ENCODE peak calls at places on chromosomes 3 and 15, in ten cellular contexts. One of them, this sample, is unnamed. For H3K27me3 and H3K4me1, the result is how much of the 10 kb centered on the place peaks cover.

GRCh38 chr15:95645791-95646338 is 684.6 kb upstream of the NR2F2 start:
- DNase-seq in psoas muscle: no peak
- DNase-seq in lower lobe of right lung: no peak
- DNase-seq in stomach: no peak
- DNase-seq in NT2/D1: no peak
- DNase-seq in neural progenitor cell: no peak
- DNase-seq in aorta: no peak
- DNase-seq in K562: peak
- DNase-seq in body of pancreas: no peak
- DNase-seq in SJSA1: no peak
- DNase-seq in this sample: no peak

GRCh38 chr3:140177943-140178342 is 243.0 kb downstream of the CLSTN2 start:
- DNase-seq in psoas muscle: no peak
- DNase-seq in lower lobe of right lung: no peak
- DNase-seq in stomach: no peak
- DNase-seq in NT2/D1: no peak
- DNase-seq in neural progenitor cell: no peak
- DNase-seq in aorta: no peak
- DNase-seq in K562: no peak
- DNase-seq in body of pancreas: no peak
- DNase-seq in SJSA1: no peak
- DNase-seq in this sample: no peak

GRCh38 chr3:176566757-176567156 is 630.5 kb downstream of the TBL1XR1 start:
- DNase-seq in psoas muscle: no peak
- DNase-seq in lower lobe of right lung: no peak
- DNase-seq in stomach: no peak
- DNase-seq in NT2/D1: no peak
- DNase-seq in neural progenitor cell: no peak
- DNase-seq in aorta: no peak
- DNase-seq in K562: no peak
- DNase-seq in body of pancreas: no peak
- DNase-seq in SJSA1: no peak
- DNase-seq in this sample: no peak

GRCh38 chr3:47803478-47804025 is 614 bp downstream of the DHX30 start:
- DNase-seq in psoas muscle: no peak
- DNase-seq in lower lobe of right lung: no peak
- DNase-seq in stomach: no peak
- DNase-seq in NT2/D1: no peak
- DNase-seq in neural progenitor cell: no peak
- DNase-seq in aorta: no peak
- DNase-seq in K562: no peak
- DNase-seq in body of pancreas: no peak
- DNase-seq in SJSA1: no peak
- DNase-seq in this sample: no peak

GRCh38 chr3:183332487-183332886 is 79.4 kb downstream of the B3GNT5 start:
- DNase-seq in psoas muscle: no peak
- DNase-seq in lower lobe of right lung: no peak
- DNase-seq in stomach: no peak
- DNase-seq in NT2/D1: no peak
- DNase-seq in neural progenitor cell: no peak
- DNase-seq in aorta: no peak
- DNase-seq in K562: no peak
- DNase-seq in body of pancreas: no peak
- DNase-seq in SJSA1: no peak
- DNase-seq in this sample: no peak

GRCh38 chr3:13546667-13547171 is 2.2 kb upstream of the FBLN2 start:
- DNase-seq in psoas muscle: peak
- DNase-seq in lower lobe of right lung: no peak
- DNase-seq in stomach: no peak
- DNase-seq in NT2/D1: peak
- DNase-seq in neural progenitor cell: peak
- DNase-seq in aorta: no peak
- DNase-seq in K562: peak
- DNase-seq in body of pancreas: no peak
- DNase-seq in SJSA1: no peak
- DNase-seq in this sample: no peak

GRCh38 chr3:38985981-38986380 is 65.8 kb downstream of the SCN11A start:
- DNase-seq in psoas muscle: no peak
- DNase-seq in lower lobe of right lung: peak
- DNase-seq in stomach: no peak
- DNase-seq in NT2/D1: no peak
- DNase-seq in neural progenitor cell: no peak
- DNase-seq in aorta: peak
- DNase-seq in K562: no peak
- DNase-seq in body of pancreas: no peak
- DNase-seq in SJSA1: no peak
- DNase-seq in this sample: no peak

GRCh38 chr3:39808467-39809180 is 785 bp upstream of the MYRIP start:
- DNase-seq in psoas muscle: no peak
- DNase-seq in lower lobe of right lung: no peak
- DNase-seq in stomach: peak
- DNase-seq in NT2/D1: no peak
- DNase-seq in neural progenitor cell: peak
- DNase-seq in aorta: no peak
- DNase-seq in K562: no peak
- DNase-seq in body of pancreas: peak
- DNase-seq in SJSA1: no peak
- DNase-seq in this sample: no peak

GRCh38 chr15:81315452-81316203 is 8.3 kb downstream of the STARD5 start:
- DNase-seq in psoas muscle: no peak
- DNase-seq in lower lobe of right lung: no peak
- DNase-seq in stomach: no peak
- DNase-seq in NT2/D1: no peak
- DNase-seq in neural progenitor cell: no peak
- DNase-seq in aorta: peak
- DNase-seq in K562: no peak
- DNase-seq in body of pancreas: no peak
- DNase-seq in SJSA1: no peak
- DNase-seq in this sample: no peak

GRCh38 chr3:48456466-48456865 is 9.9 kb downstream of the ATRIP start:
- DNase-seq in psoas muscle: no peak
- DNase-seq in lower lobe of right lung: no peak
- DNase-seq in stomach: no peak
- DNase-seq in NT2/D1: no peak
- DNase-seq in neural progenitor cell: no peak
- DNase-seq in aorta: peak
- DNase-seq in K562: no peak
- DNase-seq in body of pancreas: no peak
- DNase-seq in SJSA1: no peak
- DNase-seq in this sample: no peak

GRCh38 chr3:135895106-135895733 is 70.3 kb upstream of the PPP2R3A start:
- DNase-seq in psoas muscle: peak
- DNase-seq in lower lobe of right lung: peak
- DNase-seq in stomach: peak
- DNase-seq in NT2/D1: peak
- DNase-seq in neural progenitor cell: peak
- DNase-seq in aorta: peak
- DNase-seq in K562: peak
- DNase-seq in body of pancreas: peak
- DNase-seq in SJSA1: peak
- DNase-seq in this sample: peak

GRCh38 chr15:46309914-46310313 is 675.1 kb downstream of the SQOR start:
- DNase-seq in psoas muscle: no peak
- DNase-seq in lower lobe of right lung: no peak
- DNase-seq in stomach: no peak
- DNase-seq in NT2/D1: peak
- DNase-seq in neural progenitor cell: peak
- DNase-seq in aorta: no peak
- DNase-seq in K562: no peak
- DNase-seq in body of pancreas: no peak
- DNase-seq in SJSA1: no peak
- DNase-seq in this sample: no peak

GRCh38 chr3:24155291-24155690 is 210.2 kb downstream of the NR1D2 start:
- DNase-seq in psoas muscle: no peak
- DNase-seq in lower lobe of right lung: no peak
- DNase-seq in stomach: no peak
- DNase-seq in NT2/D1: no peak
- DNase-seq in neural progenitor cell: no peak
- DNase-seq in aorta: no peak
- DNase-seq in K562: no peak
- DNase-seq in body of pancreas: no peak
- DNase-seq in SJSA1: no peak
- DNase-seq in this sample: no peak

GRCh38 chr3:27535809-27536392 is 51.7 kb upstream of the SLC4A7 start:
- DNase-seq in psoas muscle: no peak
- DNase-seq in lower lobe of right lung: no peak
- DNase-seq in stomach: no peak
- DNase-seq in NT2/D1: no peak
- DNase-seq in neural progenitor cell: no peak
- DNase-seq in aorta: no peak
- DNase-seq in K562: no peak
- DNase-seq in body of pancreas: no peak
- DNase-seq in SJSA1: peak
- DNase-seq in this sample: no peak

GRCh38 chr15:93044301-93045190 is 44.5 kb downstream of the RGMA start:
- DNase-seq in psoas muscle: peak
- DNase-seq in lower lobe of right lung: peak
- DNase-seq in stomach: no peak
- DNase-seq in NT2/D1: no peak
- DNase-seq in neural progenitor cell: no peak
- DNase-seq in aorta: peak
- DNase-seq in K562: no peak
- DNase-seq in body of pancreas: no peak
- DNase-seq in SJSA1: no peak
- DNase-seq in this sample: no peak

GRCh38 chr3:44509393-44509921 is 32.0 kb upstream of the ZNF445 start:
- DNase-seq in psoas muscle: no peak
- DNase-seq in lower lobe of right lung: no peak
- DNase-seq in stomach: no peak
- DNase-seq in NT2/D1: no peak
- DNase-seq in neural progenitor cell: peak
- DNase-seq in aorta: no peak
- DNase-seq in K562: peak
- DNase-seq in body of pancreas: no peak
- DNase-seq in SJSA1: no peak
- DNase-seq in this sample: no peak

GRCh38 chr15:39888809-39889208 is 31.3 kb downstream of the GPR176 start:
- DNase-seq in psoas muscle: no peak
- DNase-seq in lower lobe of right lung: no peak
- DNase-seq in stomach: no peak
- DNase-seq in NT2/D1: no peak
- DNase-seq in neural progenitor cell: no peak
- DNase-seq in aorta: no peak
- DNase-seq in K562: no peak
- DNase-seq in body of pancreas: no peak
- DNase-seq in SJSA1: no peak
- DNase-seq in this sample: no peak

GRCh38 chr3:107894998-107895397 is 195.8 kb downstream of the CD47 start:
- DNase-seq in psoas muscle: no peak
- DNase-seq in lower lobe of right lung: no peak
- DNase-seq in stomach: no peak
- DNase-seq in NT2/D1: no peak
- DNase-seq in neural progenitor cell: no peak
- DNase-seq in aorta: no peak
- DNase-seq in K562: peak
- DNase-seq in body of pancreas: no peak
- DNase-seq in SJSA1: no peak
- DNase-seq in this sample: no peak

DNA sequence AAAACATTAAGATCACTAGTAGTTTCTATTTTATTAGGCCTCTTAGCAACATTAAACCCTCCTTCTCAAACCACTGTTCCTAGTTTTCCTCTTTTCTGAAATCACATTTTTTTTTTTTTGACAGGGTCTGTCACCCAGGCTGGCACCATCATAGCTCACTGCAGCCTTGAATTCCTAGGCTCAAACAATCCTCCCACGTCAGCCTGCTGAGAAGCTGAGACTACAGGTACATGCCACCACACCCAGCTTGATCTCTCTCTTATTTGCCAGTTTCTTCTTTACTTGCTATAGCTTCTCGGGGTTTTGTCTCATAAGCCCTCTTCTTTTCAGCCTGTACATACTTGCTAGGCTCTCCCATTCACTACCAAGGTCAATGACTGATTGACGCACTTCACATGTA is 28.0 kb downstream of the SENP8 start:
- DNase-seq in psoas muscle: no peak
- DNase-seq in lower lobe of right lung: no peak
- DNase-seq in stomach: no peak
- DNase-seq in NT2/D1: no peak
- DNase-seq in neural progenitor cell: no peak
- DNase-seq in aorta: no peak
- DNase-seq in K562: no peak
- DNase-seq in body of pancreas: no peak
- DNase-seq in SJSA1: no peak
- DNase-seq in this sample: no peak
- H3K27me3 ChIP-seq in psoas muscle: under half
- H3K27me3 ChIP-seq in lower lobe of right lung: under half
- H3K27me3 ChIP-seq in stomach: under half
- H3K27me3 ChIP-seq in NT2/D1: under half
- H3K27me3 ChIP-seq in neural progenitor cell: under half
- H3K27me3 ChIP-seq in aorta: under half
- H3K27me3 ChIP-seq in K562: under half
- H3K27me3 ChIP-seq in body of pancreas: under half
- H3K27me3 ChIP-seq in SJSA1: under half
- H3K27me3 ChIP-seq in this sample: under half

GRCh38 chr3:113232367-113232766 is 21.0 kb downstream of the BOC start:
- DNase-seq in psoas muscle: no peak
- DNase-seq in lower lobe of right lung: no peak
- DNase-seq in stomach: no peak
- DNase-seq in NT2/D1: no peak
- DNase-seq in neural progenitor cell: no peak
- DNase-seq in aorta: no peak
- DNase-seq in K562: no peak
- DNase-seq in body of pancreas: no peak
- DNase-seq in SJSA1: no peak
- DNase-seq in this sample: no peak
- H3K4me1 ChIP-seq in psoas muscle: under half
- H3K4me1 ChIP-seq in lower lobe of right lung: under half
- H3K4me1 ChIP-seq in stomach: under half
- H3K4me1 ChIP-seq in NT2/D1: under half
- H3K4me1 ChIP-seq in neural progenitor cell: half or more
- H3K4me1 ChIP-seq in aorta: under half
- H3K4me1 ChIP-seq in K562: under half
- H3K4me1 ChIP-seq in body of pancreas: under half
- H3K4me1 ChIP-seq in SJSA1: under half
- H3K4me1 ChIP-seq in this sample: under half

GRCh38 chr15:25177955-25178801 is 223.4 kb downstream of the SNRPN start:
- DNase-seq in psoas muscle: peak
- DNase-seq in lower lobe of right lung: peak
- DNase-seq in stomach: peak
- DNase-seq in NT2/D1: no peak
- DNase-seq in neural progenitor cell: no peak
- DNase-seq in aorta: peak
- DNase-seq in K562: no peak
- DNase-seq in body of pancreas: peak
- DNase-seq in SJSA1: peak
- DNase-seq in this sample: no peak
- H3K27me3 ChIP-seq in psoas muscle: under half
- H3K27me3 ChIP-seq in lower lobe of right lung: under half
- H3K27me3 ChIP-seq in stomach: under half
- H3K27me3 ChIP-seq in NT2/D1: under half
- H3K27me3 ChIP-seq in neural progenitor cell: under half
- H3K27me3 ChIP-seq in aorta: under half
- H3K27me3 ChIP-seq in K562: under half
- H3K27me3 ChIP-seq in body of pancreas: under half
- H3K27me3 ChIP-seq in SJSA1: under half
- H3K27me3 ChIP-seq in this sample: under half

DNA sequence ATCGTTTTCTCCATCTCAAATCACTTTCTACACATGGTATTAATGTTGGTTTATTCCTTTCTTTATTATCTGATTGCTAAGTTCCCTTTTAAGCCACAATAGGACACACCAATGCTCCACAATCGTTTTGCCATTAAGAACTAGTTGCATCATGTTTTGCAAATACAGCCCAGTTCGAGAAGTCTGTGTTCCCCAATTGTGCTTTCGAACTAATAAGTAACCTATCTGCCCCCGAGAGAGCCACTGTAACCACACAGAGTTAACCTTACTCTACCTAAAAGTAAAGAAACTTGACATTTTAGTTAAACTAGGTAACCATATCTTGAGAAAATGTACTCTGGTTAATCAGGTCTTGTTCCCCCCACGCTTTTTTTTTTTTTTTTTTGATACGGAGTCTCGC is 39.1 kb downstream of the MAGI1 start:
- DNase-seq in psoas muscle: no peak
- DNase-seq in lower lobe of right lung: no peak
- DNase-seq in stomach: no peak
- DNase-seq in NT2/D1: no peak
- DNase-seq in neural progenitor cell: no peak
- DNase-seq in aorta: no peak
- DNase-seq in K562: no peak
- DNase-seq in body of pancreas: peak
- DNase-seq in SJSA1: no peak
- DNase-seq in this sample: no peak
- H3K4me1 ChIP-seq in psoas muscle: under half
- H3K4me1 ChIP-seq in lower lobe of right lung: under half
- H3K4me1 ChIP-seq in stomach: half or more
- H3K4me1 ChIP-seq in NT2/D1: under half
- H3K4me1 ChIP-seq in neural progenitor cell: under half
- H3K4me1 ChIP-seq in aorta: under half
- H3K4me1 ChIP-seq in K562: under half
- H3K4me1 ChIP-seq in body of pancreas: half or more
- H3K4me1 ChIP-seq in SJSA1: under half
- H3K4me1 ChIP-seq in this sample: under half